ENCODE peak calls at places on chromosomes 1 and 21, in five cellular contexts. Z is fibroblast of the aortic adventitia, R is AG04450, I is PC-9, O is HFF-Myc. E is an unnamed sample.

GRCh38 chr21:43210454-43211084 is 41.8 kb downstream of the CRYAA start:
- DNase-seq in Z (no peak), R (no peak), I (no peak), O (no peak), E (no peak)

GRCh38 chr1:14811573-14811972 is 213.1 kb downstream of the KAZN start:
- DNase-seq in Z (no peak), R (no peak), I (no peak), O (no peak), E (no peak)

GRCh38 chr1:157431751-157432150 is 120.6 kb downstream of the FCRL5 start:
- DNase-seq in Z (peak; percentile 75), R (no peak), I (peak; percentile 42), O (no peak), E (peak; percentile 60)

GRCh38 chr1:9573723-9574122 is 15.0 kb upstream of the TMEM201 start:
- DNase-seq in Z (peak; percentile 48), R (no peak), I (no peak), O (no peak), E (peak; percentile 27)

GRCh38 chr1:233459968-233460367 is 132.4 kb downstream of the MAP3K21 start:
- DNase-seq in Z (no peak), R (no peak), I (no peak), O (no peak), E (no peak)

GRCh38 chr1:103108525-103109150 is 316 bp upstream of the COL11A1 start:
- DNase-seq in Z (no peak), R (no peak), I (no peak), O (no peak), E (no peak)

GRCh38 chr1:37338658-37339057 is 135.7 kb upstream of the ZC3H12A start:
- DNase-seq in Z (no peak), R (no peak), I (no peak), O (no peak), E (no peak)

GRCh38 chr1:86773331-86774288 is 69.2 kb downstream of the SH3GLB1 start:
- DNase-seq in Z (peak; percentile 51), R (no peak), I (peak; percentile 89), O (no peak), E (peak; percentile 43)

GRCh38 chr1:193427524-193427923 is 241.1 kb upstream of the B3GALT2 start:
- DNase-seq in Z (no peak), R (no peak), I (no peak), O (no peak), E (no peak)

GRCh38 chr1:174266991-174267612 is 107.8 kb downstream of the RABGAP1L start:
- DNase-seq in Z (no peak), R (no peak), I (no peak), O (no peak), E (no peak)

GRCh38 chr1:2896824-2897223 is 95.3 kb upstream of the TTC34 start:
- DNase-seq in Z (no peak), R (no peak), I (no peak), O (no peak), E (no peak)

GRCh38 chr1:204032642-204033235 is 40.2 kb upstream of the SOX13 start:
- DNase-seq in Z (peak; percentile 16), R (no peak), I (no peak), O (no peak), E (peak; percentile 22)

GRCh38 chr1:16245476-16246196 is 8.7 kb upstream of the CPLANE2 start:
- DNase-seq in Z (no peak), R (no peak), I (no peak), O (no peak), E (no peak)

GRCh38 chr21:33802458-33802857 is 113.1 kb downstream of the ATP5PO start:
- DNase-seq in Z (peak; percentile 30), R (no peak), I (no peak), O (no peak), E (no peak)
- TF ChIP-seq CTCF in Z (no peak), R (no peak), I (no peak), O (no peak), E (no peak)

GRCh38 chr1:162939035-162939434 is 78.1 kb upstream of the CCDC190 start:
- DNase-seq in Z (no peak), R (no peak), I (no peak), O (no peak), E (peak; percentile 53)
- TF ChIP-seq CTCF in Z (no peak), R (peak; percentile 9), I (no peak), O (no peak), E (no peak)

GRCh38 chr1:218351617-218352438 is 6.7 kb downstream of the TGFB2 start:
- DNase-seq in Z (peak; percentile 94), R (no peak), I (no peak), O (no peak), E (peak; percentile 70)
- TF ChIP-seq CTCF in Z (peak; percentile 75), R (peak; percentile 73), I (no peak), O (peak; percentile 41), E (peak; percentile 41)

GRCh38 chr1:47784294-47784650 is 212.9 kb downstream of the TRABD2B start:
- DNase-seq in Z (no peak), R (no peak), I (no peak), O (no peak), E (no peak)

GRCh38 chr1:47786301-47786700 is 210.9 kb downstream of the TRABD2B start:
- DNase-seq in Z (no peak), R (no peak), I (no peak), O (no peak), E (no peak)

GRCh38 chr1:47785118-47785517 is 212.1 kb downstream of the TRABD2B start:
- DNase-seq in Z (no peak), R (no peak), I (no peak), O (no peak), E (no peak)

GRCh38 chr1:47787560-47787959 is 209.6 kb downstream of the TRABD2B start:
- DNase-seq in Z (no peak), R (no peak), I (no peak), O (no peak), E (no peak)

GRCh38 chr1:47785561-47786271 is 211.5 kb downstream of the TRABD2B start:
- DNase-seq in Z (no peak), R (no peak), I (no peak), O (no peak), E (peak; percentile 35)
- TF ChIP-seq CTCF in Z (no peak), R (no peak), I (no peak), O (peak; percentile 18), E (no peak)

GRCh38 chr21:45102391-45102932 is 28.1 kb downstream of the ADARB1 start:
- DNase-seq in Z (peak; percentile 77), R (no peak), I (peak; percentile 57), O (peak; percentile 39), E (peak; percentile 78)
- TF ChIP-seq CTCF in Z (peak; percentile 51), R (peak; percentile 31), I (peak; percentile 41), O (peak; percentile 12), E (peak; percentile 15)

DNA sequence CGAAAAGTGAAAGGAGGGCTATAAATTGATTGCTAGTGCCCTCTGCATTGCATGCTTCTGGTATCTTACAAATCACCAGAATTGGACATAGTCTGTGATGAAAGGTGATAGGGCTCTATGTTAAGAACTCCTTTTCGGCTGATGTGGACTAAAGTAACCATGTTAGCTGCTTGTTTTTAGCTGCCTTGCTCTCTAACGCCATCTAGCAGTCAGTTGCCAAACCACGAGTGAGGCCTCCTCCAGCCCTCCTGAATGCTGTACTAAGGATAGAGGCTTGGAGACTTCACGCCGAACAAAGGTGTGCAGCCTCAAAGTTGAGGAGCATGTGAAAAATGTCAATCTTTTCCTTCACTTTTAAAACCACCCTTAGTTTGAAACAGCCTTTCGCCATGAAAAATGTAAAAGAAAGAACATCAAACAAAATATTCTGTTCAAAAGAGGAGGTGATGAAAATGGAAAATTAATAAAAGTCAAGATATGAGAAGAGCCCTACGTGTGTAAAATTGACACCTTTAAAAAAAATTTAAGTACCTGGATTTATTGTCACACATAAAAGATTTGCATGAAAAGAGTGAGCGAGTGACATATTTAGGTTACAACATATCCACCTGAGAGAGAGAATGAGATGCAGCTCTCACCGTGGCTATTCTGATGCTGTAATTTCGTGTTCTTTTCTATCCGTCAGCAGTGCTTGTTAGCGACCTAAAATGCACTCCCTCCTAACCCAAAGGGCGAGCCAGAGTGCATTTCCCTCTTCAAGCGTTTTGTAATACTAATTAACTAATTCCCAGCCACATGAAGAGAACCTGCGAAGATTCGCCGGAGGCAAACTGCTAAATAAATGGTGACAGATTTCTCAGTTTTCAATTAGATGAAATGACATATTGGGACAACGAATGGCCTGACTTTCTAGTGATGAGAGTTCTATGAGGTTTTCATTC is 8.0 kb downstream of the LRRC53 start:
- DNase-seq in Z (peak; percentile 26), R (peak; percentile 13), I (no peak), O (peak; percentile 27), E (peak; percentile 71)
- TF ChIP-seq CTCF in Z (peak; percentile 74), R (peak; percentile 99), I (peak; percentile 83), O (peak; percentile 81), E (peak; percentile 71)

GRCh38 chr1:94440088-94440487 is 21.9 kb downstream of the ABCD3 start:
- DNase-seq in Z (no peak), R (no peak), I (no peak), O (no peak), E (no peak)
- TF ChIP-seq CTCF in Z (no peak), R (no peak), I (no peak), O (no peak), E (no peak)

DNA sequence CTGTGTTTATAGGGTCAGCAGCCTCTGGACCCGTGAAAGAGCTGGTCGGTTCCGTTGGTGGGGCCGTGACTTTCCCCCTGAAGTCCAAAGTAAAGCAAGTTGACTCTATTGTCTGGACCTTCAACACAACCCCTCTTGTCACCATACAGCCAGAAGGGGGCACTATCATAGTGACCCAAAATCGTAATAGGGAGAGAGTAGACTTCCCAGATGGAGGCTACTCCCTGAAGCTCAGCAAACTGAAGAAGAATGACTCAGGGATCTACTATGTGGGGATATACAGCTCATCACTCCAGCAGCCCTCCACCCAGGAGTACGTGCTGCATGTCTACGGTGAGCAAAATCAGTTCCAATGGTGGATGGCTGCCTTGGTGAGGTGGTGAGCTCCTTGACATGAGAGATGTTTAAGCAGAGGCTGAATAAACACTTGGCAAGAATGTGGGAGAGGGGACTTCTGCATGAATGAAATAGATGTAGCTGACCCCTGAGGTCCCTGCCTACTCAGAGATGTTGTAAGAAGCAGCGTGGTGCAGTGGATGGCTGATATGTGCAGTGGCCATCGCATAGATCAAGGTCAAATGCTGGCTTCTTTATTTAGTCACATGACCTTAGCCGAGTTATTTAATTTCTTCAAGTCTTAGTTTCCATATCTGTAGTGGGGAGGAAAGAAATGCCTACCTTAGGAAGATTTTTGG is 9.3 kb downstream of the SLAMF7 start:
- DNase-seq in Z (no peak), R (no peak), I (peak; percentile 43), O (no peak), E (peak; percentile 70)
- TF ChIP-seq CTCF in Z (no peak), R (no peak), I (peak; percentile 40), O (peak; percentile 15), E (peak; percentile 45)